ENCODE peak calls at places on chromosomes 5 and 9, in ten cellular contexts. N, M, Y, I, L, E, P, F, S and C are unnamed samples.
A peak's percentile ranks its signal among the peaks of the same experiment; 100 is the strongest.

GRCh38 chr9:132192728-132193127 is 30.9 kb downstream of the NTNG2 start:
- DNase-seq in N (no peak), M (no peak), Y (no peak), I (no peak), L (no peak), E (no peak), P (no peak), F (no peak), S (no peak), C (no peak)

GRCh38 chr5:150066901-150067396 is 19.4 kb downstream of the CSF1R start:
- DNase-seq in N (no peak), M (no peak), Y (no peak), I (no peak), L (no peak), E (no peak), P (peak; percentile 17), F (no peak), S (no peak), C (no peak)

GRCh38 chr5:177111720-177112394 is 21.7 kb upstream of the NSD1 start:
- DNase-seq in N (peak; percentile 62), M (peak; percentile 38), Y (no peak), I (peak; percentile 70), L (no peak), E (peak; percentile 74), P (no peak), F (peak; percentile 91), S (peak; percentile 70), C (peak; percentile 50)

GRCh38 chr9:125332527-125332926 is 70.9 kb downstream of the GAPVD1 start:
- DNase-seq in N (no peak), M (no peak), Y (peak; percentile 68), I (peak; percentile 3), L (no peak), E (no peak), P (no peak), F (no peak), S (no peak), C (no peak)

GRCh38 chr5:162410365-162410764 is 342.8 kb downstream of the GABRG2 start:
- DNase-seq in N (peak; percentile 15), M (no peak), Y (no peak), I (no peak), L (no peak), E (no peak), P (no peak), F (no peak), S (no peak), C (no peak)

GRCh38 chr9:128683340-128684064 is 5.5 kb upstream of the SET start:
- DNase-seq in N (peak; percentile 89), M (no peak), Y (no peak), I (peak; percentile 44), L (peak; percentile 61), E (peak; percentile 44), P (no peak), F (peak; percentile 87), S (peak; percentile 74), C (peak; percentile 71)

GRCh38 chr5:32955814-32956213 is 244.7 kb downstream of the NPR3 start:
- DNase-seq in N (no peak), M (no peak), Y (no peak), I (peak; percentile 0), L (no peak), E (no peak), P (no peak), F (no peak), S (no peak), C (no peak)

GRCh38 chr9:1055156-1055555 is 5.0 kb downstream of the DMRT2 start:
- DNase-seq in N (no peak), M (no peak), Y (no peak), I (no peak), L (no peak), E (no peak), P (no peak), F (no peak), S (no peak), C (no peak)

GRCh38 chr9:117448066-117448465 is 33.2 kb upstream of the ASTN2 start:
- DNase-seq in N (no peak), M (no peak), Y (no peak), I (no peak), L (no peak), E (no peak), P (no peak), F (no peak), S (no peak), C (no peak)

GRCh38 chr5:123810911-123811310 is 298.9 kb downstream of the CSNK1G3 start:
- DNase-seq in N (no peak), M (no peak), Y (no peak), I (no peak), L (no peak), E (no peak), P (no peak), F (no peak), S (no peak), C (no peak)

GRCh38 chr5:123813251-123813650 is 301.3 kb downstream of the CSNK1G3 start:
- DNase-seq in N (no peak), M (no peak), Y (no peak), I (no peak), L (no peak), E (no peak), P (no peak), F (no peak), S (no peak), C (no peak)

GRCh38 chr5:123811771-123812170 is 299.8 kb downstream of the CSNK1G3 start:
- DNase-seq in N (no peak), M (no peak), Y (no peak), I (no peak), L (no peak), E (no peak), P (no peak), F (no peak), S (no peak), C (no peak)

GRCh38 chr5:123814796-123815479 is 303.0 kb downstream of the CSNK1G3 start:
- DNase-seq in N (no peak), M (no peak), Y (no peak), I (peak; percentile 56), L (no peak), E (no peak), P (no peak), F (no peak), S (no peak), C (no peak)

GRCh38 chr5:123813937-123814624 is 302.1 kb downstream of the CSNK1G3 start:
- DNase-seq in N (no peak), M (no peak), Y (peak; percentile 43), I (peak; percentile 64), L (no peak), E (no peak), P (no peak), F (no peak), S (no peak), C (no peak)
- H3K4me1 ChIP-seq in N (no peaks in the 10 kb centered on the region), M (no peaks in the 10 kb centered on the region), Y (no peaks in the 10 kb centered on the region), I (peaks cover 70% of the 10 kb centered on the region), L (no peaks in the 10 kb centered on the region), E (peaks cover 4% of the 10 kb centered on the region), P (no peaks in the 10 kb centered on the region), F (peaks cover 7% of the 10 kb centered on the region), S (no peaks in the 10 kb centered on the region), C (peaks cover 24% of the 10 kb centered on the region)

GRCh38 chr5:123182072-123182471 is 93.0 kb downstream of the PRDM6 start:
- DNase-seq in N (no peak), M (no peak), Y (no peak), I (peak; percentile 33), L (no peak), E (no peak), P (no peak), F (no peak), S (no peak), C (no peak)

GRCh38 chr5:123178693-123179092 is 89.7 kb downstream of the PRDM6 start:
- DNase-seq in N (no peak), M (no peak), Y (no peak), I (no peak), L (no peak), E (no peak), P (no peak), F (no peak), S (no peak), C (no peak)

GRCh38 chr5:123181394-123181801 is 92.4 kb downstream of the PRDM6 start:
- DNase-seq in N (no peak), M (no peak), Y (no peak), I (no peak), L (no peak), E (no peak), P (no peak), F (no peak), S (no peak), C (no peak)

GRCh38 chr5:123180676-123181393 is 91.8 kb downstream of the PRDM6 start:
- DNase-seq in N (no peak), M (no peak), Y (no peak), I (no peak), L (no peak), E (no peak), P (no peak), F (no peak), S (no peak), C (no peak)

GRCh38 chr5:123180178-123180577 is 91.1 kb downstream of the PRDM6 start:
- DNase-seq in N (no peak), M (no peak), Y (no peak), I (no peak), L (peak; percentile 70), E (no peak), P (peak; percentile 73), F (no peak), S (peak; percentile 24), C (no peak)
- H3K27ac ChIP-seq in N (no peak overlapping the region), M (no peak overlapping the region), Y (no peak overlapping the region), I (no peak overlapping the region), L (peak overlapping the region; percentile 67), E (no peak overlapping the region), P (peak overlapping the region; percentile 18), F (no peak overlapping the region), S (no peak overlapping the region), C (no peak overlapping the region)

GRCh38 chr9:89410709-89411111 is 87.2 kb downstream of the SEMA4D start:
- DNase-seq in N (no peak), M (no peak), Y (peak; percentile 75), I (no peak), L (no peak), E (no peak), P (no peak), F (no peak), S (no peak), C (no peak)
- H3K4me1 ChIP-seq in N (no peaks in the 10 kb centered on the region), M (peaks cover 6% of the 10 kb centered on the region), Y (peaks cover 66% of the 10 kb centered on the region), I (peaks cover 13% of the 10 kb centered on the region), L (no peaks in the 10 kb centered on the region), E (no peaks in the 10 kb centered on the region), P (no peaks in the 10 kb centered on the region), F (peaks cover 11% of the 10 kb centered on the region), S (no peaks in the 10 kb centered on the region), C (no peaks in the 10 kb centered on the region)

GRCh38 chr9:6048039-6048438 is 32.6 kb upstream of the RANBP6 start:
- DNase-seq in N (no peak), M (no peak), Y (no peak), I (no peak), L (no peak), E (no peak), P (no peak), F (no peak), S (no peak), C (no peak)

GRCh38 chr9:6049798-6050197 is 34.4 kb upstream of the RANBP6 start:
- DNase-seq in N (no peak), M (peak; percentile 35), Y (peak; percentile 48), I (no peak), L (no peak), E (no peak), P (no peak), F (no peak), S (peak; percentile 45), C (peak; percentile 40)

GRCh38 chr9:6052520-6052919 is 37.1 kb upstream of the RANBP6 start:
- DNase-seq in N (no peak), M (no peak), Y (no peak), I (peak; percentile 11), L (no peak), E (no peak), P (no peak), F (no peak), S (no peak), C (no peak)

GRCh38 chr9:6054280-6055099 is 39.1 kb upstream of the RANBP6 start:
- DNase-seq in N (peak; percentile 74), M (peak; percentile 78), Y (no peak), I (peak; percentile 88), L (peak; percentile 54), E (peak; percentile 75), P (peak; percentile 74), F (peak; percentile 79), S (peak; percentile 63), C (peak; percentile 75)

GRCh38 chr9:6051511-6051950 is 36.1 kb upstream of the RANBP6 start:
- DNase-seq in N (no peak), M (no peak), Y (peak; percentile 75), I (no peak), L (no peak), E (no peak), P (no peak), F (no peak), S (no peak), C (no peak)
- H3K27ac ChIP-seq in N (no peak overlapping the region), M (no peak overlapping the region), Y (peak overlapping the region; percentile 63), I (no peak overlapping the region), L (no peak overlapping the region), E (no peak overlapping the region), P (no peak overlapping the region), F (no peak overlapping the region), S (no peak overlapping the region), C (no peak overlapping the region)